ENCODE peak calls at places on chromosome 1, in eight cellular contexts. N is CD4-positive, CD25-positive, alpha-beta regulatory T cell; A is MG63; X is transverse colon; Q is fibroblast of lung; J is upper lobe of left lung; Y is lower lobe of right lung; L is CD8-positive, alpha-beta T cell. E is an unnamed sample.

GRCh38 chr1:113109908-113110554 is 37.0 kb downstream of the LRIG2 start:
- DNase-seq in Q (peak; percentile 94), A (no peak), J (no peak), L (no peak), Y (no peak), X (no peak), N (no peak), E (peak; percentile 49)

GRCh38 chr1:14915356-14916054 is 238.0 kb upstream of the TMEM51 start:
- DNase-seq in X (peak; percentile 47), N (no peak), J (peak; percentile 50), L (peak; percentile 34), A (peak; percentile 38), Q (peak; percentile 49), Y (no peak), E (no peak)

GRCh38 chr1:117654485-117655219 is 48.8 kb downstream of the TENT5C start:
- DNase-seq in Q (no peak), L (no peak), Y (no peak), A (no peak), X (no peak), J (no peak), N (no peak), E (peak; percentile 32)

GRCh38 chr1:181768216-181768929 is 285.1 kb downstream of the CACNA1E start:
- DNase-seq in J (no peak), X (no peak), Q (no peak), L (no peak), Y (no peak), A (no peak), N (no peak), E (peak; percentile 99)

GRCh38 chr1:82220754-82221153 is 420.0 kb downstream of the ADGRL2 start:
- DNase-seq in J (no peak), Q (no peak), Y (no peak), A (no peak), N (no peak), L (no peak), X (no peak), E (no peak)

GRCh38 chr1:84985365-84985764 is 11.5 kb downstream of the MCOLN2 start:
- DNase-seq in X (no peak), N (no peak), L (no peak), A (no peak), Q (no peak), Y (no peak), J (no peak), E (no peak)

GRCh38 chr1:211910917-211911485 is 80.4 kb upstream of the LPGAT1 start:
- DNase-seq in Q (no peak), L (no peak), Y (no peak), J (no peak), N (no peak), A (peak; percentile 30), X (no peak), E (no peak)

GRCh38 chr1:103788377-103788776 is 38.7 kb downstream of the AMY1C start:
- DNase-seq in A (no peak), X (no peak), L (no peak), N (no peak), Q (peak; percentile 2), J (no peak), Y (no peak), E (peak; percentile 25)

GRCh38 chr1:19042675-19043578 is 86.5 kb upstream of the IFFO2 start:
- DNase-seq in A (no peak), Q (no peak), Y (peak; percentile 40), J (peak; percentile 33), X (no peak), L (no peak), N (no peak), E (no peak)

GRCh38 chr1:33971913-33972312 is 108.0 kb downstream of the HMGB4 start:
- DNase-seq in X (no peak), J (no peak), N (no peak), L (no peak), A (no peak), Q (no peak), Y (no peak), E (no peak)

GRCh38 chr1:21496886-21497285 is 12.3 kb upstream of the ALPL start:
- DNase-seq in N (no peak), J (no peak), Q (no peak), A (no peak), Y (no peak), L (no peak), X (no peak), E (no peak)

GRCh38 chr1:164504699-164505098 is 54.3 kb upstream of the PBX1 start:
- DNase-seq in N (no peak), Q (peak; percentile 58), J (no peak), Y (no peak), X (no peak), A (no peak), L (no peak), E (peak; percentile 82)

GRCh38 chr1:156119503-156120209 is 5.1 kb downstream of the LMNA start:
- DNase-seq in J (peak; percentile 65), X (peak; percentile 69), A (peak; percentile 88), L (peak; percentile 45), Q (peak; percentile 77), N (no peak), Y (no peak), E (peak; percentile 64)

GRCh38 chr1:200911361-200911760 is 16.7 kb downstream of the INAVA start:
- DNase-seq in X (no peak), N (no peak), Y (no peak), J (no peak), A (no peak), Q (no peak), L (no peak), E (no peak)

GRCh38 chr1:24119489-24119858 is 7.5 kb upstream of the MYOM3 start:
- DNase-seq in Q (no peak), L (no peak), N (no peak), A (no peak), X (no peak), Y (peak; percentile 4), J (no peak), E (no peak)

GRCh38 chr1:59154406-59154805 is 142.5 kb upstream of the FGGY start:
- DNase-seq in L (no peak), J (no peak), Y (no peak), X (no peak), Q (no peak), N (no peak), A (no peak), E (no peak)

GRCh38 chr1:59150537-59151386 is 146.1 kb upstream of the FGGY start:
- DNase-seq in J (peak; percentile 52), Q (peak; percentile 99), L (no peak), X (peak; percentile 68), Y (no peak), A (peak; percentile 98), N (no peak), E (peak; percentile 98)

GRCh38 chr1:59149435-59149834 is 147.5 kb upstream of the FGGY start:
- DNase-seq in X (no peak), J (no peak), N (no peak), L (no peak), Q (no peak), A (no peak), Y (no peak), E (no peak)

GRCh38 chr1:59151860-59152259 is 145.0 kb upstream of the FGGY start:
- DNase-seq in Q (no peak), A (no peak), X (no peak), Y (no peak), L (no peak), N (no peak), J (no peak), E (no peak)

DNA sequence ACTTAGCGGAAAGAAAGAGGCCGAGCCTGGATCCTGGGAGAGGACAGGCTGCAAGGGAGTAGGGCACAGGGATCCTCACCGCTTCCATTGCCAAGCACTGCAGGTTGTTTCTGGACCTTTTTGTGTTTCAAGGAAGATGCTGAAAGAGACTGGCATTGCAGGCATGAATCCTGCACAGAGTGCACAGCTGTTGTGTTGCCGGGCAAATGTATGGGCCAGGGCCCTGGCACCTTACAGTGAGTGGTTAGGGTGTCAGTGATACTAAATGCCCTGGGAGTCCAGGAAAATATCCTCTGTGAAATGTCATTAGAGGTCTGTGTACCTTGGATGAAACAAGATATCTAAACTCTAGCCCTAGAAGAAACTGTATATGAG is 145.5 kb upstream of the FGGY start:
- DNase-seq in N (no peak), Q (no peak), L (no peak), Y (no peak), J (no peak), X (no peak), A (no peak), E (no peak)
- H3K4me3 ChIP-seq in N (no peak overlapping the region), Q (no peak overlapping the region), L (no peak overlapping the region), Y (no peak overlapping the region), J (no peak overlapping the region), X (no peak overlapping the region), A (no peak overlapping the region), E (no peak overlapping the region)

GRCh38 chr1:218163371-218163770 is 121.7 kb upstream of the RRP15 start:
- DNase-seq in L (no peak), Y (no peak), N (no peak), Q (no peak), X (no peak), J (no peak), A (no peak), E (no peak)
- H3K27me3 ChIP-seq in L (peaks cover 23% of the 10 kb centered on the region), Y (peaks cover 64% of the 10 kb centered on the region), N (peaks cover 41% of the 10 kb centered on the region), Q (peaks cover 10% of the 10 kb centered on the region), X (peaks cover 89% of the 10 kb centered on the region), J (no peaks in the 10 kb centered on the region), A (peaks cover 23% of the 10 kb centered on the region), E (peaks cover 27% of the 10 kb centered on the region)

GRCh38 chr1:65278344-65279091 is 30.8 kb upstream of the DNAJC6 start:
- DNase-seq in L (no peak), Q (no peak), N (no peak), A (no peak), Y (no peak), X (no peak), J (no peak), E (no peak)

GRCh38 chr1:65281846-65282245 is 27.5 kb upstream of the DNAJC6 start:
- DNase-seq in Y (no peak), X (no peak), A (no peak), N (no peak), Q (no peak), L (no peak), J (no peak), E (no peak)

GRCh38 chr1:65276197-65276884 is 33.0 kb upstream of the DNAJC6 start:
- DNase-seq in N (no peak), Y (no peak), X (no peak), L (no peak), A (no peak), Q (no peak), J (no peak), E (no peak)

GRCh38 chr1:65277605-65278343 is 31.6 kb upstream of the DNAJC6 start:
- DNase-seq in X (no peak), A (no peak), N (no peak), Y (no peak), L (no peak), J (no peak), Q (no peak), E (no peak)

DNA sequence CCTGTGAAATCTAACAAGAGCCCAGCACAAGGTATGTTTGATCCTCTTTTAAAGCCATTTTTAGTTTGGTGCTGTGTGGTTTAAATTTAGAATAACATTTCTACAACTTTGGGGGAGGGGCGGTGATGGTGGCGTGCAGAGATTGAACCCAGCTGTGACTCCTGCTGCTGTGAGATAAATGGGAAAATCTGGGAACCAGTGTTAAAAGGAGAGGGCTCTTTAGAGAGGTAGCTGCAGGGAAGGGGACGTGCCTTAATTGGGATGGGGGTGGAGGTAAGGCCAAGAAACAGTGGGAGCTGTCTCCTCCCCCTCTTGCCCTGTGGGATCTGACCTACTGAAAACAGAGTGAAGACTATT is 30.3 kb upstream of the DNAJC6 start:
- DNase-seq in A (no peak), N (no peak), X (no peak), J (no peak), Y (no peak), Q (peak; percentile 28), L (no peak), E (no peak)
- H3K4me3 ChIP-seq in A (no peak overlapping the region), N (no peak overlapping the region), X (no peak overlapping the region), J (no peak overlapping the region), Y (no peak overlapping the region), Q (no peak overlapping the region), L (no peak overlapping the region), E (no peak overlapping the region)

GRCh38 chr1:46431695-46432094 is 37.6 kb downstream of the FAAH start:
- DNase-seq in L (no peak), N (no peak), J (no peak), Y (no peak), X (no peak), A (no peak), Q (no peak), E (no peak)
- H3K27me3 ChIP-seq in L (no peaks in the 10 kb centered on the region), N (no peaks in the 10 kb centered on the region), J (no peaks in the 10 kb centered on the region), Y (no peaks in the 10 kb centered on the region), X (no peaks in the 10 kb centered on the region), A (no peaks in the 10 kb centered on the region), Q (no peaks in the 10 kb centered on the region), E (no peaks in the 10 kb centered on the region)

E was measured in bronchial epithelial cell.